ENCODE peak calls at places on chromosomes 6 and 20, in four cellular contexts. One of them, this sample, is unnamed.
A peak's percentile ranks its signal among the peaks of the same experiment; 100 is the strongest.

GRCh38 chr6:121780325-121781313 is 345.2 kb downstream of the GJA1 start:
- DNase-seq in pancreas: peak; percentile 34
- DNase-seq in psoas muscle: peak; percentile 95
- DNase-seq in mesenchymal stem cell: no peak
- DNase-seq in this sample: peak; percentile 11

GRCh38 chr6:44341095-44341890 is 1.2 kb upstream of the SPATS1 start:
- DNase-seq in pancreas: no peak
- DNase-seq in mesenchymal stem cell: no peak
- DNase-seq in psoas muscle: no peak
- DNase-seq in this sample: no peak

GRCh38 chr6:107323133-107323785 is 136.1 kb downstream of the PDSS2 start:
- DNase-seq in pancreas: no peak
- DNase-seq in psoas muscle: no peak
- DNase-seq in mesenchymal stem cell: no peak
- DNase-seq in this sample: no peak

GRCh38 chr6:151240861-151241642 is 1.3 kb downstream of the AKAP12 start:
- DNase-seq in mesenchymal stem cell: peak; percentile 82
- DNase-seq in pancreas: peak; percentile 34
- DNase-seq in psoas muscle: peak; percentile 75
- DNase-seq in this sample: peak; percentile 65

GRCh38 chr6:28267695-28268059 is 734 bp downstream of the ZSCAN26 start:
- DNase-seq in pancreas: no peak
- DNase-seq in psoas muscle: no peak
- DNase-seq in mesenchymal stem cell: no peak
- DNase-seq in this sample: no peak

GRCh38 chr20:63268256-63268655 is 4.4 kb upstream of the ARFGAP1 start:
- DNase-seq in mesenchymal stem cell: no peak
- DNase-seq in pancreas: no peak
- DNase-seq in psoas muscle: no peak
- DNase-seq in this sample: no peak

GRCh38 chr6:142803027-142803426 is 141.9 kb downstream of the HIVEP2 start:
- DNase-seq in mesenchymal stem cell: no peak
- DNase-seq in pancreas: no peak
- DNase-seq in psoas muscle: no peak
- DNase-seq in this sample: no peak

GRCh38 chr6:20205722-20206154 is 6.5 kb downstream of the MBOAT1 start:
- DNase-seq in mesenchymal stem cell: peak; percentile 22
- DNase-seq in psoas muscle: no peak
- DNase-seq in pancreas: no peak
- DNase-seq in this sample: no peak

GRCh38 chr20:18066421-18067333 is 9.0 kb upstream of the OVOL2 start:
- DNase-seq in pancreas: no peak
- DNase-seq in mesenchymal stem cell: no peak
- DNase-seq in psoas muscle: no peak
- DNase-seq in this sample: no peak

GRCh38 chr6:69416739-69417138 is 380.1 kb downstream of the LMBRD1 start:
- DNase-seq in mesenchymal stem cell: peak; percentile 22
- DNase-seq in pancreas: no peak
- DNase-seq in psoas muscle: no peak
- DNase-seq in this sample: peak; percentile 85

GRCh38 chr6:125529061-125529460 is 220.4 kb upstream of the HEY2 start:
- DNase-seq in mesenchymal stem cell: no peak
- DNase-seq in pancreas: no peak
- DNase-seq in psoas muscle: no peak
- DNase-seq in this sample: no peak

GRCh38 chr20:39822667-39823066 is 860.5 kb downstream of the DHX35 start:
- DNase-seq in pancreas: no peak
- DNase-seq in mesenchymal stem cell: peak; percentile 19
- DNase-seq in psoas muscle: no peak
- DNase-seq in this sample: no peak

GRCh38 chr6:43172127-43173007 is 1.3 kb downstream of the SRF start:
- DNase-seq in psoas muscle: peak; percentile 72
- DNase-seq in mesenchymal stem cell: peak; percentile 43
- DNase-seq in pancreas: peak; percentile 58
- DNase-seq in this sample: peak; percentile 31

GRCh38 chr6:133034509-133035206 is 206.5 kb upstream of the EYA4 start:
- DNase-seq in mesenchymal stem cell: peak; percentile 11
- DNase-seq in psoas muscle: no peak
- DNase-seq in pancreas: no peak
- DNase-seq in this sample: no peak

GRCh38 chr6:134071876-134072275 is 19.5 kb upstream of the SLC2A12 start:
- DNase-seq in mesenchymal stem cell: no peak
- DNase-seq in psoas muscle: no peak
- DNase-seq in pancreas: no peak
- DNase-seq in this sample: no peak
- H3K4me1 ChIP-seq in mesenchymal stem cell: peaks cover 2% of the 10 kb centered on the region
- H3K4me1 ChIP-seq in psoas muscle: no peaks in the 10 kb centered on the region
- H3K4me1 ChIP-seq in pancreas: no peaks in the 10 kb centered on the region
- H3K4me1 ChIP-seq in this sample: no peaks in the 10 kb centered on the region

GRCh38 chr6:117783280-117783679 is 108.0 kb downstream of the NUS1 start:
- DNase-seq in pancreas: no peak
- DNase-seq in mesenchymal stem cell: no peak
- DNase-seq in psoas muscle: no peak
- DNase-seq in this sample: no peak
- H3K4me1 ChIP-seq in pancreas: no peaks in the 10 kb centered on the region
- H3K4me1 ChIP-seq in mesenchymal stem cell: no peaks in the 10 kb centered on the region
- H3K4me1 ChIP-seq in psoas muscle: no peaks in the 10 kb centered on the region
- H3K4me1 ChIP-seq in this sample: no peaks in the 10 kb centered on the region

DNA sequence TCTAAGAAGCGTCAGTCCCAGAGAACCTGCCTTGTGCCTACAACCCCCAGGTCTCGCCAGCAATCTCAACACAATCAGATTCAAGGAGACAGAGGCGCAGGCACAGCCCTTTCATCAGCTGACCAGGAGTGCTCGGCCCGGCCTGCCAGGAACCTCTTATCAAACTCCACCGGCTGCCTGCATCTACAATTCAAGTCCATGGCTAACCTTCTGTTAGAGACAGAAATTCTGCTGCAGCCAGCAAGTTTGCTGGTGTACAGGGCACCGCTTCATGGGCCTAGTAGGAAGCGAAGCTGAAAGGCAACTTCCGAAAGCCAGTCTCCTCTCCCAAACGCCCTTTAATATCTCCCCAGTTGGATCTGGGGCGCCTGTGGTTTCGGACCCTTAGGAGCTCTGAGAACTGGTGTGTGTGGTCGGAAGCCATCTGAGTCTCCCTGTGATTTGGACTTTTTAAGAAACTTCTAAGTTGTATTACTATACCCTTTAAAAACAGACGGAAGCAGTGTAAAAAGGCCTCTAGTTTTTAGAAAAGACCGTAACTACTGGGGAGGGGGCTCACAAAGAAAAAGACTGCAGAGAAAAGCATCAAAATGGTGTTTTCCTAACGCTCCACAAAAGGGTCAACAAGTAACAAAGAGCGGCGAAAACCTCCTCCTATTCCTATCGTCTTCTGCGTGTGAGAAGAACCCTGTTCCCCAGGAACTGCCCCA is 1.7 kb downstream of the EZR start:
- DNase-seq in mesenchymal stem cell: peak; percentile 42
- DNase-seq in psoas muscle: no peak
- DNase-seq in pancreas: peak; percentile 68
- DNase-seq in this sample: no peak
- H3K4me1 ChIP-seq in mesenchymal stem cell: peaks cover 21% of the 10 kb centered on the region
- H3K4me1 ChIP-seq in psoas muscle: peaks cover 21% of the 10 kb centered on the region
- H3K4me1 ChIP-seq in pancreas: peaks cover 31% of the 10 kb centered on the region
- H3K4me1 ChIP-seq in this sample: peaks cover 35% of the 10 kb centered on the region

GRCh38 chr6:35037289-35038038 is 103.7 kb downstream of the TCP11 start:
- DNase-seq in mesenchymal stem cell: no peak
- DNase-seq in psoas muscle: no peak
- DNase-seq in pancreas: no peak
- DNase-seq in this sample: no peak
- H3K4me1 ChIP-seq in mesenchymal stem cell: peaks cover 9% of the 10 kb centered on the region
- H3K4me1 ChIP-seq in psoas muscle: peaks cover 29% of the 10 kb centered on the region
- H3K4me1 ChIP-seq in pancreas: peaks cover 8% of the 10 kb centered on the region
- H3K4me1 ChIP-seq in this sample: peaks cover 23% of the 10 kb centered on the region

DNA sequence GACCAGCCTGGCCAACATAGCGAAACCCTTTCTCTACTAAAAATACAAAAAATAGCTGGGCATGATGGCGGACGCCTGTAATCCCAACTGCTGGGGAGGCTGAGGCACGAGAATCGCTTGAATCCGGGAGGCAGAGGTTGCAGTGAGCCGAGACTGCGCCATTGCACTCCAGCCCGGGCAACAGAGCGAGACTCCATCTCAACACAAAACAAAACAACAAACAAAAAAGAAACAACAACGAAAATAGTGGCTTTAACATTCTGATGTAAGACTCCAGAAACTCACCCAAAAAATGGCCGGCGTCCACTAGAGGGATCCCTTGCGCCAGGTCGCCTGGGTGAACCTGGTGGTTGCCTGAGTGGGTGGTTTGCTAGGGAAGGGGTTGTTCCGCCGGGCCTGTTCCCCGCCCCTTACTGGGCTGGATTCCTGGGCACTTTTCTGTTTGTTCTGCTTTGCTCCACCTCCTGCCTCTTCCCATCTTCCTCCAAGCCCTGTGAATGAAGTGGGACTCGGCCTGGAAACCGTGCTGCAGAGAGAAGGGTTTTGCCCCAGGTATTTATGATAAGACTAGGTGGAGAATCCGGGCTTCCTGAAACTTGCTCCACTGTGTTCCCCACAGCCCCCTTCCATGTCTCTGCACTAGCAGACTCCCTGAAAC is 1.5 kb downstream of the PABPC1L start:
- DNase-seq in pancreas: peak; percentile 60
- DNase-seq in psoas muscle: no peak
- DNase-seq in mesenchymal stem cell: peak; percentile 64
- DNase-seq in this sample: peak; percentile 45
- H3K4me1 ChIP-seq in pancreas: no peaks in the 10 kb centered on the region
- H3K4me1 ChIP-seq in psoas muscle: peaks cover 9% of the 10 kb centered on the region
- H3K4me1 ChIP-seq in mesenchymal stem cell: peaks cover 9% of the 10 kb centered on the region
- H3K4me1 ChIP-seq in this sample: no peaks in the 10 kb centered on the region

GRCh38 chr6:152978058-152978457 is 4.8 kb downstream of the FBXO5 start:
- DNase-seq in pancreas: no peak
- DNase-seq in mesenchymal stem cell: peak; percentile 50
- DNase-seq in psoas muscle: no peak
- DNase-seq in this sample: no peak

GRCh38 chr6:152969688-152970418 is 13.0 kb downstream of the FBXO5 start:
- DNase-seq in pancreas: no peak
- DNase-seq in psoas muscle: no peak
- DNase-seq in mesenchymal stem cell: no peak
- DNase-seq in this sample: no peak

GRCh38 chr6:152975204-152975915 is 7.5 kb downstream of the FBXO5 start:
- DNase-seq in mesenchymal stem cell: peak; percentile 65
- DNase-seq in psoas muscle: no peak
- DNase-seq in pancreas: no peak
- DNase-seq in this sample: no peak

GRCh38 chr6:152976749-152977148 is 6.1 kb downstream of the FBXO5 start:
- DNase-seq in pancreas: no peak
- DNase-seq in psoas muscle: no peak
- DNase-seq in mesenchymal stem cell: peak; percentile 39
- DNase-seq in this sample: no peak

GRCh38 chr6:152973916-152974315 is 8.9 kb downstream of the FBXO5 start:
- DNase-seq in psoas muscle: no peak
- DNase-seq in pancreas: no peak
- DNase-seq in mesenchymal stem cell: no peak
- DNase-seq in this sample: no peak
- H3K4me1 ChIP-seq in psoas muscle: no peaks in the 10 kb centered on the region
- H3K4me1 ChIP-seq in pancreas: no peaks in the 10 kb centered on the region
- H3K4me1 ChIP-seq in mesenchymal stem cell: no peaks in the 10 kb centered on the region
- H3K4me1 ChIP-seq in this sample: peaks cover 33% of the 10 kb centered on the region

GRCh38 chr6:136787726-136788068 is 4.6 kb downstream of the MAP3K5 start:
- DNase-seq in mesenchymal stem cell: no peak
- DNase-seq in psoas muscle: no peak
- DNase-seq in pancreas: no peak
- DNase-seq in this sample: no peak
- H3K4me1 ChIP-seq in mesenchymal stem cell: peaks cover 13% of the 10 kb centered on the region
- H3K4me1 ChIP-seq in psoas muscle: peaks cover 13% of the 10 kb centered on the region
- H3K4me1 ChIP-seq in pancreas: peaks cover 18% of the 10 kb centered on the region
- H3K4me1 ChIP-seq in this sample: peaks cover 7% of the 10 kb centered on the region

DNA sequence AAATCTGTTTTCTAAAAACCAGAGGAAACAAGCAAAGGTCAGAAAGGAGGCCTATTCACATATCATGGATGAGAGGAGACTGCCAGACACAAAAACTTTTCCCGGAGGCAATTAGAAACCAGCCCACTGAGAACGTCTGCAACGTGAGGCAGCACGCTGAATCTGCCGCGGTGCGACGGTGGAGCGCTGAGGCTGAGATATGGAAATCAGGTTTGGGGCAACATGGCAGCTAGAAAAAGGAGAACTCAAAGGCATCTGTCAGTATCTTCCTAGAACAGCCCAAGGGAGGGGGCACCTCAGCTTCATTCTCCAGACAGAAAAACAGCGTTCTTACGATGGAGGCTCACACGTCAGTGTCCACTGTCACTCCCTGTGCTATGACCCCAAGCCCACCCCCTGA is 5.2 kb downstream of the PRELID3B start:
- DNase-seq in psoas muscle: no peak
- DNase-seq in mesenchymal stem cell: no peak
- DNase-seq in pancreas: no peak
- DNase-seq in this sample: no peak
- H3K4me1 ChIP-seq in psoas muscle: peaks cover 28% of the 10 kb centered on the region
- H3K4me1 ChIP-seq in mesenchymal stem cell: no peaks in the 10 kb centered on the region
- H3K4me1 ChIP-seq in pancreas: no peaks in the 10 kb centered on the region
- H3K4me1 ChIP-seq in this sample: no peaks in the 10 kb centered on the region

DNA sequence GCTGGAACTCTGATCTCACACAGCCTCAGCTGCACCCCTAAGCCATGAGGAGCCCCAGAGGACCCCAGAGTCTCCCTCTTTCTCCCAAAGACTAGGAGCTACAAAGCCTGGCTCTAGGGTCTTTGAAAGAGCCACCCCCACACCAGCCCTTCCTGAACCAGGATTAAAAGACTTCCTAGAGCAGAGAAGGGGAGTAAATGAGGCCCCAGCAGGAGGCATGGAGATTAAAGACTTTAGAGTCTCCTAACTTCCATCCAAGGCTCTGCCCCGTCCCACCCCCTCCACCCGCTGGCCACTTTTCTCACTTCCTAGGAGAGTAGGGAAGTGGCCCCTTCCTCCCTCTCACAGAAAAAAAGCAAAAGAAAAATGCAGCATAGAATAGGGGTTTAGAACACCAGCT is 1.7 kb downstream of the PREX1 start:
- DNase-seq in pancreas: no peak
- DNase-seq in psoas muscle: no peak
- DNase-seq in mesenchymal stem cell: no peak
- DNase-seq in this sample: peak; percentile 93
- H3K4me1 ChIP-seq in pancreas: no peaks in the 10 kb centered on the region
- H3K4me1 ChIP-seq in psoas muscle: peaks cover 4% of the 10 kb centered on the region
- H3K4me1 ChIP-seq in mesenchymal stem cell: peaks cover 30% of the 10 kb centered on the region
- H3K4me1 ChIP-seq in this sample: peaks cover 55% of the 10 kb centered on the region

This sample was measured in A673.